ENCODE peak calls at places on chromosomes 2 and 18, in four cellular contexts. X is activated naive CD4-positive, alpha-beta T cell; O is Right ventricle myocardium superior; A is Daoy. E is an unnamed sample.
A peak's percentile ranks its signal among the peaks of the same experiment; 100 is the strongest.

GRCh38 chr2:40160730-40161129 is 291.2 kb downstream of the SLC8A1 start:
- DNase-seq in X (no peak), O (no peak), A (no peak), E (no peak)

GRCh38 chr18:79368681-79369080 is 27.0 kb upstream of the NFATC1 start:
- DNase-seq in A (no peak), O (no peak), X (no peak), E (no peak)

GRCh38 chr18:79352432-79352831 is 43.3 kb upstream of the NFATC1 start:
- DNase-seq in A (no peak), X (no peak), O (no peak), E (no peak)

GRCh38 chr2:69594341-69594740 is 49.2 kb downstream of the AAK1 start:
- DNase-seq in X (no peak), O (no peak), A (no peak), E (no peak)

GRCh38 chr2:204538179-204539009 is 6.9 kb upstream of the PARD3B start:
- DNase-seq in A (peak; percentile 39), X (no peak), O (no peak), E (no peak)

GRCh38 chr2:235430366-235431083 is 63.3 kb upstream of the AGAP1 start:
- DNase-seq in X (no peak), A (no peak), O (no peak), E (no peak)

GRCh38 chr2:63842149-63843061 is 709 bp downstream of the UGP2 start:
- DNase-seq in A (peak; percentile 25), O (no peak), X (no peak), E (no peak)

GRCh38 chr2:145194671-145195070 is 674.8 kb upstream of the ZEB2 start:
- DNase-seq in A (no peak), X (no peak), O (no peak), E (no peak)

GRCh38 chr2:69359371-69359770 is 27.7 kb downstream of the GFPT1 start:
- DNase-seq in X (no peak), O (no peak), A (no peak), E (no peak)

GRCh38 chr2:12718662-12719399 is 2.1 kb downstream of the TRIB2 start:
- DNase-seq in A (peak; percentile 19), O (no peak), X (no peak), E (no peak)

GRCh38 chr2:1518501-1518821 is 105.2 kb downstream of the TPO start:
- DNase-seq in X (no peak), O (no peak), A (no peak), E (no peak)

GRCh38 chr2:224869601-224870000 is 153.4 kb upstream of the CCDC195 start:
- DNase-seq in X (no peak), O (no peak), A (peak; percentile 36), E (no peak)

GRCh38 chr2:220660277-220661155 is 911.6 kb downstream of the EPHA4 start:
- DNase-seq in A (no peak), O (no peak), X (no peak), E (no peak)

GRCh38 chr2:222844323-222844722 is 16.5 kb upstream of the ACSL3 start:
- DNase-seq in X (no peak), O (no peak), A (peak; percentile 62), E (no peak)

GRCh38 chr2:57156231-57156924 is 890.2 kb upstream of the VRK2 start:
- DNase-seq in O (no peak), A (no peak), X (no peak), E (no peak)

GRCh38 chr2:84832772-84833461 is 48.0 kb downstream of the TRABD2A start:
- DNase-seq in A (peak; percentile 11), X (no peak), O (peak; percentile 44), E (no peak)

GRCh38 chr2:30040147-30040546 is 106.7 kb upstream of the YPEL5 start:
- DNase-seq in A (no peak), X (no peak), O (no peak), E (no peak)

GRCh38 chr2:126736133-126736874 is 80.3 kb downstream of the GYPC start:
- DNase-seq in A (peak; percentile 8), X (no peak), O (no peak), E (no peak)

GRCh38 chr2:121810959-121811853 is 55.8 kb downstream of the TSN start:
- DNase-seq in X (no peak), A (peak; percentile 66), O (peak; percentile 76), E (no peak)

GRCh38 chr2:236177604-236177966 is 9.4 kb upstream of the GBX2 start:
- DNase-seq in A (peak; percentile 77), O (peak; percentile 56), X (no peak), E (no peak)

GRCh38 chr2:137980459-137980858 is 16.2 kb downstream of the HNMT start:
- DNase-seq in O (no peak), A (no peak), X (no peak), E (no peak)

GRCh38 chr2:159807183-159808037 is 9.4 kb upstream of the CD302 start:
- DNase-seq in O (no peak), A (peak; percentile 47), X (no peak), E (no peak)

E was measured in thoracic aorta.